ENCODE peak calls at places on chromosomes 12 and 14, in six cellular contexts. One of them, this sample, is unnamed.

GRCh38 chr12:108689314-108690190 is 41.8 kb downstream of the CORO1C start:
- DNase-seq in MM.1S: peak
- DNase-seq in endothelial cell of umbilical vein: peak
- DNase-seq in tibial nerve: no peak
- DNase-seq in fibroblast of mammary gland: peak
- DNase-seq in uterus: no peak
- DNase-seq in this sample: peak

GRCh38 chr12:19155981-19156734 is 26.6 kb downstream of the PLEKHA5 start:
- DNase-seq in MM.1S: no peak
- DNase-seq in endothelial cell of umbilical vein: peak
- DNase-seq in tibial nerve: no peak
- DNase-seq in fibroblast of mammary gland: no peak
- DNase-seq in uterus: no peak
- DNase-seq in this sample: no peak

GRCh38 chr14:20498622-20499021 is 6.7 kb upstream of the RNASE10 start:
- DNase-seq in MM.1S: no peak
- DNase-seq in endothelial cell of umbilical vein: no peak
- DNase-seq in tibial nerve: no peak
- DNase-seq in fibroblast of mammary gland: no peak
- DNase-seq in uterus: no peak
- DNase-seq in this sample: no peak

GRCh38 chr12:109765493-109765810 is 51.8 kb downstream of the FAM222A start:
- DNase-seq in MM.1S: no peak
- DNase-seq in endothelial cell of umbilical vein: no peak
- DNase-seq in tibial nerve: no peak
- DNase-seq in fibroblast of mammary gland: no peak
- DNase-seq in uterus: no peak
- DNase-seq in this sample: no peak

GRCh38 chr12:49126852-49127763 is 4.1 kb downstream of the TUBA1B start:
- DNase-seq in MM.1S: no peak
- DNase-seq in endothelial cell of umbilical vein: no peak
- DNase-seq in tibial nerve: no peak
- DNase-seq in fibroblast of mammary gland: no peak
- DNase-seq in uterus: no peak
- DNase-seq in this sample: peak

GRCh38 chr14:36522972-36523685 is 3.1 kb upstream of the NKX2-1 start:
- DNase-seq in MM.1S: no peak
- DNase-seq in endothelial cell of umbilical vein: no peak
- DNase-seq in tibial nerve: no peak
- DNase-seq in fibroblast of mammary gland: no peak
- DNase-seq in uterus: no peak
- DNase-seq in this sample: no peak

GRCh38 chr12:71581206-71581605 is 82.4 kb downstream of the ZFC3H1 start:
- DNase-seq in MM.1S: peak
- DNase-seq in endothelial cell of umbilical vein: no peak
- DNase-seq in tibial nerve: no peak
- DNase-seq in fibroblast of mammary gland: no peak
- DNase-seq in uterus: no peak
- DNase-seq in this sample: no peak

GRCh38 chr14:34496679-34497513 is 34.9 kb upstream of the SPTSSA start:
- DNase-seq in MM.1S: no peak
- DNase-seq in endothelial cell of umbilical vein: peak
- DNase-seq in tibial nerve: peak
- DNase-seq in fibroblast of mammary gland: peak
- DNase-seq in uterus: peak
- DNase-seq in this sample: peak

GRCh38 chr14:63777024-63777423 is 49.2 kb upstream of the SGPP1 start:
- DNase-seq in MM.1S: no peak
- DNase-seq in endothelial cell of umbilical vein: peak
- DNase-seq in tibial nerve: no peak
- DNase-seq in fibroblast of mammary gland: peak
- DNase-seq in uterus: no peak
- DNase-seq in this sample: peak

DNA sequence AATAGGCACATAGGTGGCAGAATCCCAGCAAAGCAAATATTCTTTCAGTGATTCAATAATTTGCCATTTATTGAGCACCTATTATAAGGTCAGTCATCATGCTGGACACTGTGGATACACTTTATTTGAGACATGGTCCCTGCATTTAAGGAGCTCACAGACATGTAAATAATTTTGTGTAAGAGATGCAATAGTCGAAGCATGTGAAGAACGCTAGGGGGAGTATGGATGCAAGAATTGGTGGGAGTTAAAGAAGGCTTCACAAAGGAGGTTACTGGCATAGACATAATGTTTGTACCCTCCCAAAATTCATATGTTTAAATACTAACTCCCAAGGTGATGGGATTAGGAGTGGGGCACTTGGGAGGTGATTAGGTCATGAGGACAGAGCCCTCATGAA is 260.6 kb upstream of the GARIN6 start:
- DNase-seq in MM.1S: peak
- DNase-seq in endothelial cell of umbilical vein: no peak
- DNase-seq in tibial nerve: no peak
- DNase-seq in fibroblast of mammary gland: peak
- DNase-seq in uterus: no peak
- DNase-seq in this sample: no peak
- TF ChIP-seq CTCF in MM.1S: peak
- TF ChIP-seq CTCF in endothelial cell of umbilical vein: no peak
- TF ChIP-seq CTCF in tibial nerve: no peak
- TF ChIP-seq CTCF in fibroblast of mammary gland: peak
- TF ChIP-seq CTCF in uterus: no peak
- TF ChIP-seq CTCF in this sample: peak

GRCh38 chr12:92740421-92740820 is 37.6 kb downstream of the PLEKHG7 start:
- DNase-seq in MM.1S: no peak
- DNase-seq in endothelial cell of umbilical vein: no peak
- DNase-seq in tibial nerve: no peak
- DNase-seq in fibroblast of mammary gland: no peak
- DNase-seq in uterus: no peak
- DNase-seq in this sample: no peak

GRCh38 chr12:92743026-92743425 is 40.2 kb downstream of the PLEKHG7 start:
- DNase-seq in MM.1S: no peak
- DNase-seq in endothelial cell of umbilical vein: no peak
- DNase-seq in tibial nerve: no peak
- DNase-seq in fibroblast of mammary gland: no peak
- DNase-seq in uterus: no peak
- DNase-seq in this sample: no peak

GRCh38 chr12:92747151-92747550 is 44.4 kb downstream of the PLEKHG7 start:
- DNase-seq in MM.1S: peak
- DNase-seq in endothelial cell of umbilical vein: no peak
- DNase-seq in tibial nerve: no peak
- DNase-seq in fibroblast of mammary gland: no peak
- DNase-seq in uterus: no peak
- DNase-seq in this sample: no peak

DNA sequence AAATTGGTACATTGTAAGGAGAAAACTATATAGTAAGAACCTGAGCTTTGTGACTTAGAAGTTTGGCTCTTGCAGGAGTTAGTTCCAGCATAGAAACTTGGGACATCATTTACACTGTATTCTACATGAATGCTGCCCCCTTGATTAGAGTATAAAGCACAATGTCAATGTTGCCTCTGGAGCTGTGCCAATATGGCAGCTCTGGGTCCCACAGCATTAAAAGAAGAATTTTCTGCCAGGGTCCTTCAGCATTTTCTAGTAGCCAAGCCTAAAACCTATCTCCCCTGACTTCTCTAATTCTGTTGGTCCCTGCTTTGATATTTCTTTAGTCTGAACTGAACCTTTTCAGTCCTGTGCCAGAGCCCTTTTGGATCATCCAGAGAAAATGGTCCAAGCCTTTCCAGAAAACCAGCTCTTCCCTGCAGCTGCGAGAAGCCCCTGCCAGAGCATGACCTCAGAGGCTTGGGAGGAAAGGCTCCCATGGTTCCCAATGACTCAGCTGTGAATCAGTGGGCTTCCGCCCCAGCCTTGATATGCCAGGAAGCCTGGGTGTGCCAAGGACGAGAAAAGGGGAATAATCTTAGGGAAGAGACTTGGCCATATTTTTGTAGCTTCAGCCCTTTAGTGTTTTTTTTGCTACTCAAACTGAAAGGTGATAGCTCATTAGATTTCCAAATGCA is 43.2 kb downstream of the PLEKHG7 start:
- DNase-seq in MM.1S: no peak
- DNase-seq in endothelial cell of umbilical vein: peak
- DNase-seq in tibial nerve: peak
- DNase-seq in fibroblast of mammary gland: peak
- DNase-seq in uterus: peak
- DNase-seq in this sample: peak
- H3K4me3 ChIP-seq in MM.1S: no peak
- H3K4me3 ChIP-seq in endothelial cell of umbilical vein: no peak
- H3K4me3 ChIP-seq in tibial nerve: no peak
- H3K4me3 ChIP-seq in fibroblast of mammary gland: no peak
- H3K4me3 ChIP-seq in uterus: no peak
- H3K4me3 ChIP-seq in this sample: no peak

DNA sequence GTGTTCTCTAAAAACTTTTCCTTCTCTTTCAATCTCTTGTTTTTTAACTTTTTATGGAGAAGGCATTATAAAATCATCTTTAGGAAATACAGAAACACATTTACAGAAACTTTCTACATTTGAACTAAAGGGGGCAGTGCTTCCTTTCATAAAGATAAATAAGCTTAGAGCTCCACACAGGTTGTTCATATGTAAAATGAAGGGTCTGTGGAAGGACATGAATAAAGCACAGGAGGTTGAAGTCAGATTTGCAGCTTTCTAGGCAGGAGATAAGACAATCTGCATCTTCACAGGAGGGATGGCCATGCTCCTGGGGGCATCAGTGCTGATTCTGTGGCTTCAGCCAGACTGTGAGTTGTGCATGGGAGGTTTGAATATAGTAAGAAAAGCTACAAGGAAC is 426.0 kb downstream of the DAD1 start:
- DNase-seq in MM.1S: peak
- DNase-seq in endothelial cell of umbilical vein: peak
- DNase-seq in tibial nerve: no peak
- DNase-seq in fibroblast of mammary gland: peak
- DNase-seq in uterus: no peak
- DNase-seq in this sample: no peak
- TF ChIP-seq CTCF in MM.1S: peak
- TF ChIP-seq CTCF in endothelial cell of umbilical vein: peak
- TF ChIP-seq CTCF in tibial nerve: no peak
- TF ChIP-seq CTCF in fibroblast of mammary gland: no peak
- TF ChIP-seq CTCF in uterus: no peak
- TF ChIP-seq CTCF in this sample: no peak

DNA sequence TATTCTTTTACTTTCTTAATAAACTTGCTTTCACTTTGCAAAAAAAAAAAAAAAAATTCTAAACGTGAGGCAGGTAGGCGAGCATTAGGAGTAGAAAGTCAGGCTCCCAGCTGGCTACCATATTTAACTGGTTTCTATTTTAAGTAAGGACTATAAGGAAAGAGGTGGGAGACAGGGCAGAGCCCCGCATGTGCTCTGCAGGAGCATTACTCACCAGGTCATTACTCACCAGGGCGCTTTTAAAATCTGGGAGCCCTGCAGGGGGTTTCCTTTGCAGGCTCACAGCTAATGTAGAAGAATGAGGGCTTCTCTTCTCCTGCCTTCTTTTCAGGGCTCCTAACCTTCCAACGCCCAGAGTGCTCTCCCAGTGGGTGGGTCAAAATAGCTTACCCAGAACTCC is 14.0 kb upstream of the DPF3 start:
- DNase-seq in MM.1S: no peak
- DNase-seq in endothelial cell of umbilical vein: peak
- DNase-seq in tibial nerve: no peak
- DNase-seq in fibroblast of mammary gland: peak
- DNase-seq in uterus: no peak
- DNase-seq in this sample: peak
- H3K4me3 ChIP-seq in MM.1S: no peak
- H3K4me3 ChIP-seq in endothelial cell of umbilical vein: no peak
- H3K4me3 ChIP-seq in tibial nerve: no peak
- H3K4me3 ChIP-seq in fibroblast of mammary gland: no peak
- H3K4me3 ChIP-seq in uterus: no peak
- H3K4me3 ChIP-seq in this sample: no peak

GRCh38 chr12:99954724-99955123 is 30.0 kb downstream of the ANKS1B start:
- DNase-seq in MM.1S: no peak
- DNase-seq in endothelial cell of umbilical vein: no peak
- DNase-seq in tibial nerve: no peak
- DNase-seq in fibroblast of mammary gland: peak
- DNase-seq in uterus: no peak
- DNase-seq in this sample: no peak
- TF ChIP-seq CTCF in MM.1S: no peak
- TF ChIP-seq CTCF in endothelial cell of umbilical vein: no peak
- TF ChIP-seq CTCF in tibial nerve: no peak
- TF ChIP-seq CTCF in fibroblast of mammary gland: no peak
- TF ChIP-seq CTCF in uterus: no peak
- TF ChIP-seq CTCF in this sample: no peak

DNA sequence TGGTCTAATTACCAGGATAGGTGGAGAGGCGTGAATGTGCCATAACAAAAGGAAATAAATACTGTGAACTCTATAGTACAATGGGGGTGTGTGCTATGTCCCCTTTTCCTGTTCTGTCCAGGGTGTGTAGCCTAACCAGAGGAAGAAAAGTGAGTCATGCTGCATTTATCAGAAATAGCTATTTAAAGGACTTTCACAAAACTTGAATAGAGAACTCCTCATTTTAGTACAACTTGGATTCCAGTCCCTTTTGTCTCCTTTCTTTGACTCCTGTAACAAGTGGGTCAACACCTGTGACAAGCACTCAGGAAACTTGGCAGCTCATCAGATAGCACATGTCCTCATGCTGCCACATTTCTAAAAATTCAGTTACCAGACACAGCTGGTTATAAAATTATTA is 123.4 kb downstream of the CCDC91 start:
- DNase-seq in MM.1S: no peak
- DNase-seq in endothelial cell of umbilical vein: peak
- DNase-seq in tibial nerve: no peak
- DNase-seq in fibroblast of mammary gland: peak
- DNase-seq in uterus: no peak
- DNase-seq in this sample: peak
- H3K4me3 ChIP-seq in MM.1S: no peak
- H3K4me3 ChIP-seq in endothelial cell of umbilical vein: peak
- H3K4me3 ChIP-seq in tibial nerve: no peak
- H3K4me3 ChIP-seq in fibroblast of mammary gland: no peak
- H3K4me3 ChIP-seq in uterus: no peak
- H3K4me3 ChIP-seq in this sample: no peak

GRCh38 chr14:81268016-81268416 is 47.3 kb upstream of the GTF2A1 start:
- DNase-seq in MM.1S: no peak
- DNase-seq in endothelial cell of umbilical vein: no peak
- DNase-seq in tibial nerve: no peak
- DNase-seq in fibroblast of mammary gland: peak
- DNase-seq in uterus: no peak
- DNase-seq in this sample: peak
- TF ChIP-seq CTCF in MM.1S: no peak
- TF ChIP-seq CTCF in endothelial cell of umbilical vein: no peak
- TF ChIP-seq CTCF in tibial nerve: no peak
- TF ChIP-seq CTCF in fibroblast of mammary gland: no peak
- TF ChIP-seq CTCF in uterus: no peak
- TF ChIP-seq CTCF in this sample: no peak

GRCh38 chr14:105472496-105472991 is 2.1 kb upstream of the CRIP2 start:
- DNase-seq in MM.1S: no peak
- DNase-seq in endothelial cell of umbilical vein: no peak
- DNase-seq in tibial nerve: no peak
- DNase-seq in fibroblast of mammary gland: no peak
- DNase-seq in uterus: no peak
- DNase-seq in this sample: no peak
- H3K4me3 ChIP-seq in MM.1S: no peak
- H3K4me3 ChIP-seq in endothelial cell of umbilical vein: no peak
- H3K4me3 ChIP-seq in tibial nerve: no peak
- H3K4me3 ChIP-seq in fibroblast of mammary gland: no peak
- H3K4me3 ChIP-seq in uterus: no peak
- H3K4me3 ChIP-seq in this sample: no peak

DNA sequence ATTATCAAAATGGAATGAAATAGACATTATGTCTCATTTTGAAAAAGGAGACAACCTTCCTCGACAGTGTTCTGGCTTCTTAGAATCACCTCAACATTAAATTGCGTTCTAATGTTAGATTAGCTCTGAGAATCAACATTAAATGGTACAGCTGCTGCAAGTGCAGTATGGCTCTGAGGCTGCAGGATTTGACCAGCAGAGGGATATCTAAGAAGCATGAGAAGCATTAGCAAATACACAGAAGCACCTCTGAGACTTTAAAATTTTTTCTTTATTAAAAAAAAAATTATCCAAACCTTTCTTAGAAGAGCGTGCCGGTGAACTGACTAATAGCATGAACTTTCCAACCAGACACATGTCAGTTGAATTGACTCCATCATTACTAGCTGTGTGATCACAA is 253.4 kb upstream of the LRIG3 start:
- DNase-seq in MM.1S: no peak
- DNase-seq in endothelial cell of umbilical vein: no peak
- DNase-seq in tibial nerve: no peak
- DNase-seq in fibroblast of mammary gland: peak
- DNase-seq in uterus: no peak
- DNase-seq in this sample: peak
- TF ChIP-seq CTCF in MM.1S: no peak
- TF ChIP-seq CTCF in endothelial cell of umbilical vein: no peak
- TF ChIP-seq CTCF in tibial nerve: no peak
- TF ChIP-seq CTCF in fibroblast of mammary gland: peak
- TF ChIP-seq CTCF in uterus: no peak
- TF ChIP-seq CTCF in this sample: peak